ENCODE peak calls at places on chromosomes 5 and 9, in nine cellular contexts. K, V, A, T, E, S, M, D and P are unnamed samples.

GRCh38 chr5:122776143-122776542 is 1.3 kb downstream of the SNX2 start:
- DNase-seq in K (no peak), V (no peak), A (no peak), T (no peak), E (no peak), S (no peak), M (no peak), D (no peak), P (no peak)

GRCh38 chr5:36135994-36136393 is 15.7 kb downstream of the LMBRD2 start:
- DNase-seq in K (no peak), V (no peak), A (no peak), T (no peak), E (no peak), S (no peak), M (no peak), D (no peak), P (no peak)

GRCh38 chr5:155085282-155085990 is 71.9 kb downstream of the KIF4B start:
- DNase-seq in K (no peak), V (no peak), A (no peak), T (no peak), E (peak), S (no peak), M (no peak), D (no peak), P (no peak)

GRCh38 chr9:101791533-101791932 is 53.1 kb upstream of the GRIN3A start:
- DNase-seq in K (no peak), V (no peak), A (no peak), T (no peak), E (no peak), S (no peak), M (no peak), D (no peak), P (no peak)

GRCh38 chr5:167451091-167451490 is 840.4 kb upstream of the WWC1 start:
- DNase-seq in K (peak), V (no peak), A (no peak), T (no peak), E (no peak), S (no peak), M (no peak), D (no peak), P (no peak)

GRCh38 chr9:2047144-2047671 is 32.1 kb downstream of the SMARCA2 start:
- DNase-seq in K (no peak), V (no peak), A (no peak), T (no peak), E (no peak), S (no peak), M (no peak), D (no peak), P (no peak)

GRCh38 chr5:15425802-15426201 is 74.2 kb upstream of the FBXL7 start:
- DNase-seq in K (no peak), V (no peak), A (no peak), T (no peak), E (no peak), S (peak), M (no peak), D (no peak), P (no peak)

GRCh38 chr5:125408582-125409069 is 662.2 kb upstream of the ZNF608 start:
- DNase-seq in K (peak), V (no peak), A (no peak), T (no peak), E (peak), S (peak), M (peak), D (peak), P (no peak)

GRCh38 chr9:128429505-128430086 is 8.9 kb downstream of the CERCAM start:
- DNase-seq in K (no peak), V (no peak), A (no peak), T (no peak), E (no peak), S (no peak), M (no peak), D (no peak), P (no peak)

GRCh38 chr5:157447246-157447645 is 12.8 kb upstream of the NIPAL4 start:
- DNase-seq in K (no peak), V (no peak), A (no peak), T (no peak), E (no peak), S (no peak), M (no peak), D (no peak), P (no peak)

GRCh38 chr5:5141625-5142527 is 1.7 kb downstream of the ADAMTS16 start:
- DNase-seq in K (peak), V (peak), A (no peak), T (peak), E (peak), S (no peak), M (peak), D (peak), P (peak)

GRCh38 chr9:75826292-75826691 is 64.2 kb upstream of the PCSK5 start:
- DNase-seq in K (no peak), V (no peak), A (no peak), T (no peak), E (no peak), S (no peak), M (no peak), D (no peak), P (no peak)

GRCh38 chr9:3337515-3337914 is 188.3 kb downstream of the RFX3 start:
- DNase-seq in K (no peak), V (no peak), A (no peak), T (no peak), E (no peak), S (peak), M (peak), D (no peak), P (no peak)

GRCh38 chr9:90069107-90069506 is 464.3 kb downstream of the GADD45G start:
- DNase-seq in K (no peak), V (no peak), A (no peak), T (no peak), E (no peak), S (no peak), M (no peak), D (no peak), P (no peak)

GRCh38 chr9:90073551-90073950 is 468.7 kb downstream of the GADD45G start:
- DNase-seq in K (no peak), V (no peak), A (no peak), T (no peak), E (no peak), S (no peak), M (no peak), D (no peak), P (no peak)

GRCh38 chr9:90070469-90070868 is 465.7 kb downstream of the GADD45G start:
- DNase-seq in K (no peak), V (no peak), A (no peak), T (no peak), E (no peak), S (no peak), M (no peak), D (no peak), P (no peak)

GRCh38 chr9:90070056-90070455 is 465.2 kb downstream of the GADD45G start:
- DNase-seq in K (no peak), V (no peak), A (no peak), T (no peak), E (no peak), S (no peak), M (no peak), D (no peak), P (no peak)

GRCh38 chr9:90071257-90071656 is 466.4 kb downstream of the GADD45G start:
- DNase-seq in K (no peak), V (no peak), A (no peak), T (no peak), E (no peak), S (no peak), M (no peak), D (no peak), P (no peak)
- TF ChIP-seq CTCF in K (no peak), V (no peak), A (no peak), T (no peak), E (no peak), S (no peak), M (no peak), D (no peak), P (no peak)

DNA sequence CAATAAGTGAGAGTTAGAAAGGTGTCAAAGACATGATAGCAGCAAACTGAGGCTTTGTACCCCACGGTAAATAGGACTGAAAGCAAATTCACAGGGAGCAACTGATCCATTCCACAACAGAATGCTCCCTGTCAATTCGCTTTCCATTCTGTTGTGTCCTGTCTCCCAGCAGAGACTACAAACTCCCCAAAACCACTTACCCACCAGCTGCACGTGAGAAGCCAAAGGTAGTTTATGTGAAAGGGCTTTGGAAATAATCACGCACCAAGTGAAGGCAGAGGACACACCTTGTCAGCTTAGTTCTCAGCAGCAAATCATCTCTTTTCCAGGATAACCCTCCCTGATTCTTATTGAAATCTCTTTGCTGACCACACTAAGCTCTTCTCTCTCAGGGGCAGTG is 46.6 kb upstream of the IL17B start:
- DNase-seq in K (no peak), V (no peak), A (no peak), T (no peak), E (no peak), S (no peak), M (no peak), D (no peak), P (no peak)
- TF ChIP-seq CTCF in K (no peak), V (no peak), A (no peak), T (no peak), E (no peak), S (no peak), M (no peak), D (no peak), P (no peak)

DNA sequence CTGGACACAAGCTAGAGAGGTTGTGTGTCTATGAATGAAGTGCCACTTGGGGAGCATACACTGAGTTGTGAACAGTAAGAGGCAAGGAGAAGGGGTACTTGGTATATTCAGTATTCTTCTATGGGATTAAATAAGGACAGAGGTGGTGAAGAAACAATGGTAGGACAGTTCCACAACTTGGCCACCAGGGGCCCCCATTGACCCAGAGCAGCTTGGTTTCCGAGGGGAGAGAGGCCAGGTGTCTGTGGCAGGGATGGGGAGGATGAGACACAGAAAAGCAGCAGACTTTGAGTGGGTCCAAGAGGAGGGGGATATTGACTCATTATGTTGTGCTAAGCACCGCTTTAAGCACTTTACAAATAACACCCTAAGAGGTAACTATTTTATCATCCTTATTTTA is 220.6 kb downstream of the MELK start:
- DNase-seq in K (peak), V (no peak), A (no peak), T (no peak), E (no peak), S (no peak), M (no peak), D (no peak), P (no peak)
- TF ChIP-seq CTCF in K (peak), V (no peak), A (peak), T (peak), E (peak), S (peak), M (no peak), D (peak), P (no peak)

GRCh38 chr5:93252165-93252564 is 328.9 kb downstream of the NR2F1-AS1 start:
- DNase-seq in K (no peak), V (no peak), A (no peak), T (no peak), E (no peak), S (no peak), M (no peak), D (no peak), P (no peak)
- TF ChIP-seq CTCF in K (no peak), V (no peak), A (no peak), T (no peak), E (no peak), S (peak), M (no peak), D (no peak), P (no peak)

DNA sequence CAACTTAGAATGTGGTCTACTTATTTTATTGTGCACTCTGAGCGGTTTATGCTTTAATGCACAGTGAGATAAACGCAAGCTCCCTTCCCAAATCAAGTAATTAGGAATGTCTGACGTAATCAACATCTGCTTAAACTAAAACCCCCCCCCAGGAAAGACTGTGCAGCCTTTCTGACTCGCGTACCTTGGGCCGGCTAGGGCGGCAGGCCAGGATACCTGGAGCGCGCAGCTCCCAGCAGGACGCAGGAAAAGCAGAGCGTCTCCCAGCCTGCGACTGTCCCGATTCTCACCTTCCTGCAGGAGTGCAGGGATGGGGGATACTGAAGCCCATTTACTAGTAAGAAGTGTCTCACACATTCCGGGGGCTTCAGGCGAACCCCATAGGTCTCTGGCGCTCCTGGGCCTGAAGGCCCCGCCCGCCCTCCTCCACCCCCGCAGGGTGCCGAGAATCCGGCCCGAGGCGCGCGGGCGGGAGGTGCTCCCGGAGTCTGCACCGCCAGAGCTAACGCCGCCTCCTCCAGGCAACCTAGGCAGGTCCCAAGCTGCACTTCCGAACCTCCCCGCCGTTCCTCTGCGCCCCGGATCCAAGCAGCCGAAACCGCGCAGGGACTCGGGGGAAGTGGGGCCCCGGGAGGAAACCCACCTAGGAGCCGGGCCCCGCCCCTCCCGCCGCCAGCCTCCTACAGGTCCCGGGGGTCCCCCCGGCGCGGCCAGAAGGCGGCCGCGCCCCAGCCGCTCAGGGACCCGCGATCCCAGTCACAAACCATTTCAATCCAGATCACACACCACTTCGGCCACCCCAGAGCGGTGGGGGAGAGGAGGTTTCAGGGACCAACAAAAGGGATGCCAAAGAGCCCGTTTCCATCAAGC is 1.4 kb downstream of the ROR2 start:
- DNase-seq in K (no peak), V (peak), A (peak), T (peak), E (peak), S (no peak), M (no peak), D (peak), P (no peak)
- TF ChIP-seq CTCF in K (no peak), V (peak), A (peak), T (no peak), E (peak), S (peak), M (no peak), D (no peak), P (no peak)

DNA sequence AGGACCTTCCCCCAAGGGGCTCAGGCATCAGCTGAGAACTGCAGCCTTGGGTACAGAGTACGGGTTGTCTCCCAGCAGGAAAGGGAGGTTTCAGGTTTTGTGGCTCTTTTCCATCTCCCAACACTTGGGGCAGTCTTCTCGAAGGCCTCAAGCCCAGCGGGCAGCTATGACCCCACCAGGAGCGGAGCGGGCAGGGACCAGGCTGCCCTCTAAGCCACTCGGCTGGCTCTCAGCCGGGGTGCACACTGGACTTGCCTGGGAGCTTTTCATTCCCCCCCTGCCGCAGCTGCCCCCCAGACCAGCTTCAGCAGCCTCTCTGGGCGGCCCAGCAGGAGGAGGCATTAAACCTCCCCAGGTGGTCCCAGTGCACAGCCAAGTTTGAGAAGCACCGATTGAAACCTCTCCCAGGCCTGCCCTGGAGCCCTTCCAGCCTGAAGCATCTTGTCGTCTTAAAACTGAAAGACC is 20.8 kb downstream of the NTNG2 start:
- DNase-seq in K (no peak), V (no peak), A (no peak), T (no peak), E (no peak), S (no peak), M (no peak), D (no peak), P (no peak)
- TF ChIP-seq CTCF in K (no peak), V (no peak), A (no peak), T (no peak), E (no peak), S (peak), M (no peak), D (no peak), P (no peak)

GRCh38 chr5:38479315-38479904 is 77.0 kb downstream of the LIFR start:
- DNase-seq in K (no peak), V (no peak), A (no peak), T (no peak), E (no peak), S (no peak), M (no peak), D (no peak), P (no peak)

GRCh38 chr5:38478166-38478565 is 78.3 kb downstream of the LIFR start:
- DNase-seq in K (no peak), V (no peak), A (no peak), T (no peak), E (no peak), S (no peak), M (no peak), D (no peak), P (no peak)

DNA sequence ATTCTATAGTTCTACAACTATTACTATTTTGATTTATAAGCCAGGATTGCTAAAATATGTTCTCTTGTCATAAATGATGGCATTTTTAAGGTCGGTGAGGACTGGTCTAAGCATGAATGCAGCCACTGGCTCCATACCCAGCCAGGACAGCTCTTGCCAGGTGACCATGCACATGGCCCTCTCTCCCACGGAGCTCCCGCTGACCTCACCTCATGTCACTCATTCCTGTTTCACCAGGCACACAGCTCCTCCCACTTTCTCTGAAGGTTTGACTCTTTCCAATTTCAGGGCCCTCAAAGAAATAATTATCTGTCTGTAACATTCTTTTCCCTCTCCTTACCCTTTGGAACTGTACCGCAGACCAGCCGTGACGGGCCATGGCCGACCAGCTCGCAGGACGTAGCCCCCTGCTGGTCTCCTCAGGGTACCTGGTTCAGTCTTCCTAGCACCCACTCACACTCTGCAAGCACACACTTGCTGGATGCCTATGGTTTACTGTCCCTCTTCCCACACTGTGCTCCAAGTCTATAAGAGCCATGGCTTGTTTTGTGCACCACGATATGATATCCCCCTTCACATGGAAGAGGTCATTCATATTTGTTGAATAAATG is 72.6 kb downstream of the LIFR start:
- DNase-seq in K (no peak), V (no peak), A (no peak), T (no peak), E (no peak), S (no peak), M (no peak), D (no peak), P (no peak)
- TF ChIP-seq CTCF in K (no peak), V (no peak), A (no peak), T (no peak), E (no peak), S (peak), M (no peak), D (no peak), P (no peak)

GRCh38 chr5:97729938-97730337 is 546.9 kb upstream of the RIOK2 start:
- DNase-seq in K (no peak), V (no peak), A (no peak), T (no peak), E (no peak), S (no peak), M (no peak), D (no peak), P (no peak)

GRCh38 chr5:97728920-97729319 is 545.9 kb upstream of the RIOK2 start:
- DNase-seq in K (no peak), V (no peak), A (no peak), T (no peak), E (no peak), S (no peak), M (no peak), D (no peak), P (no peak)

GRCh38 chr5:97726106-97726505 is 543.1 kb upstream of the RIOK2 start:
- DNase-seq in K (no peak), V (no peak), A (no peak), T (no peak), E (no peak), S (no peak), M (no peak), D (no peak), P (no peak)
- TF ChIP-seq CTCF in K (peak), V (no peak), A (peak), T (no peak), E (peak), S (no peak), M (no peak), D (no peak), P (no peak)

DNA sequence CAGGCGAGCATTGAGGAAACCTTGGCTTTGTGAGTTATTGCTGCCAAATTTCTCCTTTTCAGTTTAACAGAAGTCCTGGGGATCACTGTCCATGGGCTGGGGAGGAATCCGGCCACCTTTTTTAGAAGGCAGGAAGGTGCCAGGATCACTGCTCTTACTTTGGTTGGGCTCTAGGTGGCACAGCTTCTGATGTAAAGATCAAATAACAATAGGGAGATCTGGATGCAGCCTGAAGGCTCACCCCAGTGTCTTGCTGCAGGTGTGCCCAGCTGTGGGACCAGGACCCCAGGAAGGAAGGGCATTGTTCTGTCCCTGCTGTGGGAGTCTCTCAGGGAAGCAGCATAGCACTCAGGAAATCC is 69.5 kb downstream of the DAB2IP start:
- DNase-seq in K (no peak), V (no peak), A (no peak), T (no peak), E (no peak), S (no peak), M (no peak), D (no peak), P (no peak)
- TF ChIP-seq CTCF in K (no peak), V (no peak), A (no peak), T (no peak), E (no peak), S (peak), M (peak), D (no peak), P (no peak)